ENCODE peak calls at places on chromosomes 2 and 18, in six cellular contexts. Z is adrenal gland, V is fibroblast of mammary gland, C is left ventricle myocardium inferior, H is IMR-90, N is type B pancreatic cell. D is an unnamed sample.
A peak's percentile ranks its signal among the peaks of the same experiment; 100 is the strongest.

GRCh38 chr2:240459401-240460242 is 24.2 kb downstream of the GPC1 start:
- DNase-seq in V (no peak), Z (peak; percentile 8), C (peak; percentile 13), H (no peak), N (no peak), D (peak; percentile 39)

GRCh38 chr18:9428301-9428706 is 47.0 kb upstream of the RALBP1 start:
- DNase-seq in V (no peak), C (no peak), Z (no peak), N (peak; percentile 36), H (no peak), D (no peak)

GRCh38 chr2:135820003-135820618 is 16.9 kb downstream of the LCT start:
- DNase-seq in Z (no peak), V (peak; percentile 36), H (peak; percentile 72), C (no peak), N (no peak), D (no peak)

GRCh38 chr2:161423351-161424178 is 7.5 kb downstream of the TBR1 start:
- DNase-seq in V (no peak), Z (no peak), H (no peak), N (no peak), C (no peak), D (peak; percentile 55)

GRCh38 chr2:158795110-158795924 is at the start of gene DAPL1:
- DNase-seq in Z (peak; percentile 49), C (no peak), H (no peak), V (no peak), N (no peak), D (no peak)

GRCh38 chr18:68489018-68489792 is 225.7 kb downstream of the TMX3 start:
- DNase-seq in Z (no peak), C (no peak), N (no peak), V (no peak), H (no peak), D (no peak)

GRCh38 chr2:98560256-98560771 is 48.0 kb downstream of the COA5 start:
- DNase-seq in N (no peak), H (peak; percentile 96), V (peak; percentile 92), Z (peak; percentile 91), C (peak; percentile 52), D (no peak)

GRCh38 chr2:86807462-86808275 is 17.0 kb upstream of the CD8A start:
- DNase-seq in H (no peak), C (peak; percentile 44), V (peak; percentile 9), Z (peak; percentile 24), N (no peak), D (peak; percentile 60)

GRCh38 chr18:59957957-59958356 is 58.2 kb downstream of the PMAIP1 start:
- DNase-seq in H (peak; percentile 83), C (peak; percentile 41), N (no peak), V (peak; percentile 68), Z (peak; percentile 71), D (no peak)

GRCh38 chr2:100988630-100989417 is 13.3 kb upstream of the RPL31 start:
- DNase-seq in N (no peak), V (peak; percentile 77), C (no peak), Z (no peak), H (peak; percentile 43), D (no peak)

GRCh38 chr18:10660485-10660884 is 134.7 kb downstream of the NAPG start:
- DNase-seq in V (peak; percentile 83), Z (no peak), H (peak; percentile 58), N (no peak), C (no peak), D (no peak)

GRCh38 chr18:36305375-36305774 is 7.9 kb downstream of the FHOD3 start:
- DNase-seq in Z (no peak), V (no peak), N (no peak), C (no peak), H (no peak), D (no peak)

GRCh38 chr2:231597014-231597611 is 4.4 kb downstream of the TEX44 start:
- DNase-seq in V (peak; percentile 88), Z (peak; percentile 36), H (no peak), N (no peak), C (peak; percentile 34), D (no peak)

DNA sequence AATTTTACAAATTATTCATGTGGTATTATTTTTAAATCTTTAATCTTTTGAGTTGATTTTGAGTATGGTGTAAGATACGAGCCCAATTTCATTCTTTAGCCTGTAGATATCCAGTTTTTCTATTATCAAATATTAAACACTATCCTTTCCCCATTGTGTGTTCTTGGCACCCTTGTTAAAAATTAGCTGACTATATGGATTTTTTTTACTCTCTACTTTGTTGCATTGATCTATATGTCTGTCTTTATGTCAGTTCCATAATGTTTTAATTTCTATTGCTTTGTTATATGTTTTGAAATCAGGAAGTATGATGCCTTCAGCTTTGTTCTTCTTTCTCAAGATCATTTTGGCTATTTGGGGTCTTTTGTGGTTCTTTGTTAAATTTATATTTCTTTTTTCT is 80.9 kb upstream of the ZNF804A start:
- DNase-seq in V (no peak), H (no peak), Z (no peak), C (no peak), N (no peak), D (no peak)
- TF ChIP-seq CTCF in V (no peak), H (no peak), Z (no peak), C (no peak), N (no peak), D (no peak)

GRCh38 chr18:22490429-22490846 is 72.7 kb upstream of the CTAGE1 start:
- DNase-seq in H (no peak), Z (peak; percentile 54), V (no peak), C (no peak), N (no peak), D (no peak)
- TF ChIP-seq CTCF in H (no peak), Z (peak; percentile 73), V (no peak), C (peak; percentile 10), N (peak; percentile 30), D (no peak)

DNA sequence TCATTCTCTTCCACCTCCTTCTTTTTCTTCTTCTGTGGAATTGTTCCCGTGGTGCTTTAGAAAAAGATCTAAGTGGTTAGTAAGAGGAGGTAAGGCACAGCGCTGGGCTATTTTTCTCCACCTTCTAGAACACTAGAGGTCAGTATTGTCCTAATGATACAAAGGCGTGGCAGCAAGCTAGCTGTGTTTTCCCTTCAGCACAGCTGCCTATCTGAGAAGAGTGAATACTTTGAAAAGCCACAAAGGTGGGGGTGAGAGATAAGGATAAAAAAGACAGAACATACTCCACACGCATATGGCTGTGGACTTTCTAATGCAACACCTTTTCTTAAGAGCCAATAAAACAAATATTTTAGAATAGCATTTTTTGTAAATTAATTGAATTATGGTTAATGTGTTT is 2.1 kb downstream of the CNTNAP5 start:
- DNase-seq in C (no peak), N (no peak), V (peak; percentile 37), Z (peak; percentile 13), H (peak; percentile 30), D (peak; percentile 27)
- TF ChIP-seq CTCF in C (peak; percentile 74), N (peak; percentile 85), V (peak; percentile 49), Z (peak; percentile 36), H (peak; percentile 60), D (peak; percentile 72)

GRCh38 chr2:46333912-46334311 is 36.7 kb downstream of the EPAS1 start:
- DNase-seq in C (no peak), N (no peak), Z (no peak), V (peak; percentile 55), H (no peak), D (no peak)
- TF ChIP-seq CTCF in C (peak; percentile 45), N (no peak), Z (no peak), V (peak; percentile 27), H (peak; percentile 41), D (no peak)

GRCh38 chr18:34320267-34320666 is 95.6 kb upstream of the NOL4 start:
- DNase-seq in C (no peak), H (no peak), Z (no peak), N (no peak), V (no peak), D (no peak)

GRCh38 chr18:34321075-34321474 is 96.4 kb upstream of the NOL4 start:
- DNase-seq in H (no peak), C (no peak), V (no peak), N (no peak), Z (no peak), D (no peak)

GRCh38 chr18:34322365-34323289 is 97.9 kb upstream of the NOL4 start:
- DNase-seq in C (peak; percentile 24), H (peak; percentile 57), N (no peak), V (peak; percentile 66), Z (peak; percentile 11), D (peak; percentile 67)
- TF ChIP-seq CTCF in C (peak; percentile 65), H (peak; percentile 66), N (peak; percentile 90), V (peak; percentile 77), Z (peak; percentile 30), D (peak; percentile 84)

DNA sequence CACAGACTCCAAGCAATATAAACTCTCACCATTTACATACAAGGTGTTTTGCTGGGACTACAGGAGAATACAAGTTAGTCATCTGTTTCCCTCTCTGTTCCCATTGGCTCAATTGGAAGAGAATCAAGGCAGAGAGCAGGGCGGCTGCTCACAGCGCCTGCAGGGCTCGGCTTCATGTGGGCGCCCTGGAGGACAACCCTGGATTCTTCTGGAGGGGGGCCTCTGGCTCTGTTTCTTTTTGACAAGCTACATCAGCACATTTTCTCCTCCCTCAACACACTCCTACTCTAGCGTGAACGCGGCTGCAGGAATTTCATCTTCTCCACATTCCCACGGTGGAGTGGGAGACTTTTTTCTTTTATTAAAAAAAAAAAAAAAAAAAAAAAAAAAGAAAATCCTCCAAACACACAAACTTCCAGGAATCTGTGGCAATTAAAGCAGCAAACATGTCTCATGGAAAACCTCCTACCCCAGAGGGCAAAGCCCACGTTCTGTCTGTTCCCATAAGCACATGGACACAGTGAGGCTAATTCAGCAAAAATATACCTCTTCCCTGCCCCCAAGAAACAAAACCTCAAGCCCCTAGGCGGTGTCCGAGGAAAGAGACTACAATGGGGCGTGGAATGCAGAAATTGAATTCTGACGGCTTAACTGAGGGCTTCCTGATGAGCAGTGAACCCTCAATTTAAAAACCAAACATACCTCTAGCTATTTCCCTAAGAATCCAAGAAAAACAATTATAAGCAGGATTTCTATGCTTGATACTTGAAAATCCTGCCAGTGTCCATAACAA is 50.6 kb downstream of the PARD6G start:
- DNase-seq in N (peak; percentile 63), H (peak; percentile 42), V (peak; percentile 28), C (no peak), Z (no peak), D (no peak)
- TF ChIP-seq CTCF in N (no peak), H (no peak), V (no peak), C (no peak), Z (no peak), D (no peak)

GRCh38 chr2:48284624-48285212 is 245.2 kb upstream of the STON1 start:
- DNase-seq in H (no peak), V (no peak), N (no peak), C (no peak), Z (no peak), D (no peak)
- TF ChIP-seq CTCF in H (no peak), V (no peak), N (no peak), C (no peak), Z (no peak), D (no peak)

GRCh38 chr2:152755029-152755428 is 36.6 kb downstream of the ARL6IP6 start:
- DNase-seq in H (no peak), C (no peak), Z (peak; percentile 31), V (no peak), N (no peak), D (peak; percentile 56)
- TF ChIP-seq CTCF in H (no peak), C (peak; percentile 31), Z (peak; percentile 12), V (peak; percentile 16), N (peak; percentile 65), D (peak; percentile 61)

GRCh38 chr2:79272616-79273015 is 113.1 kb upstream of the REG3A start:
- DNase-seq in N (no peak), V (no peak), H (no peak), C (no peak), Z (no peak), D (no peak)

GRCh38 chr2:79275863-79276262 is 116.3 kb upstream of the REG3A start:
- DNase-seq in V (no peak), C (no peak), Z (no peak), N (no peak), H (no peak), D (no peak)

GRCh38 chr2:79271456-79271855 is 111.9 kb upstream of the REG3A start:
- DNase-seq in C (no peak), V (no peak), N (no peak), H (no peak), Z (no peak), D (no peak)

GRCh38 chr2:79275197-79275596 is 115.6 kb upstream of the REG3A start:
- DNase-seq in Z (no peak), N (no peak), C (no peak), H (no peak), V (no peak), D (no peak)
- TF ChIP-seq CTCF in Z (no peak), N (peak; percentile 45), C (no peak), H (no peak), V (no peak), D (no peak)

D was measured in nephron progenitor cell.